ENCODE peak calls at places on chromosomes 4 and X, in six cellular contexts. C is GM12891, E is K562, Z is HepG2, U is H1, Y is GM12878. M is an unnamed sample.

GRCh38 chrX:8033175-8033574 is 106.0 kb upstream of the PNPLA4 start:
- DNase-seq in C (no peak), E (no peak), Z (no peak), U (no peak), Y (no peak), M (no peak)

GRCh38 chrX:78329486-78329885 is 2.1 kb upstream of the CYSLTR1 start:
- DNase-seq in C (no peak), E (no peak), Z (no peak), U (no peak), Y (no peak), M (no peak)

GRCh38 chrX:94058728-94059382 is 384.8 kb downstream of the FAM133A start:
- DNase-seq in C (no peak), E (peak; percentile 2), Z (peak; percentile 3), U (no peak), Y (no peak), M (no peak)

GRCh38 chr4:14716622-14717021 is 285.7 kb upstream of the CPEB2 start:
- DNase-seq in C (no peak), E (no peak), Z (no peak), U (no peak), Y (no peak), M (no peak)

GRCh38 chrX:26208012-26208411 is 8.0 kb upstream of the MAGEB5 start:
- DNase-seq in C (no peak), E (no peak), Z (no peak), U (no peak), Y (no peak), M (no peak)

GRCh38 chrX:149040873-149041535 is 464.1 kb downstream of the IDS start:
- DNase-seq in C (no peak), E (no peak), Z (no peak), U (no peak), Y (no peak), M (no peak)

GRCh38 chr4:136412708-136413107 is 1119.6 kb downstream of the PCDH18 start:
- DNase-seq in C (no peak), E (no peak), Z (no peak), U (no peak), Y (no peak), M (no peak)

GRCh38 chr4:125828316-125828715 is 513.6 kb downstream of the FAT4 start:
- DNase-seq in C (no peak), E (no peak), Z (no peak), U (no peak), Y (no peak), M (no peak)

GRCh38 chr4:70651864-70652506 is 14.3 kb downstream of the JCHAIN start:
- DNase-seq in C (no peak), E (peak; percentile 41), Z (peak; percentile 27), U (peak; percentile 46), Y (no peak), M (no peak)

GRCh38 chr4:85828295-85828910 is 353.5 kb downstream of the ARHGAP24 start:
- DNase-seq in C (no peak), E (no peak), Z (no peak), U (no peak), Y (no peak), M (no peak)
- TF ChIP-seq POLR2AphosphoS5 in C (no peak), E (no peak), Z (no peak), U (no peak), Y (no peak), M (no peak)

DNA sequence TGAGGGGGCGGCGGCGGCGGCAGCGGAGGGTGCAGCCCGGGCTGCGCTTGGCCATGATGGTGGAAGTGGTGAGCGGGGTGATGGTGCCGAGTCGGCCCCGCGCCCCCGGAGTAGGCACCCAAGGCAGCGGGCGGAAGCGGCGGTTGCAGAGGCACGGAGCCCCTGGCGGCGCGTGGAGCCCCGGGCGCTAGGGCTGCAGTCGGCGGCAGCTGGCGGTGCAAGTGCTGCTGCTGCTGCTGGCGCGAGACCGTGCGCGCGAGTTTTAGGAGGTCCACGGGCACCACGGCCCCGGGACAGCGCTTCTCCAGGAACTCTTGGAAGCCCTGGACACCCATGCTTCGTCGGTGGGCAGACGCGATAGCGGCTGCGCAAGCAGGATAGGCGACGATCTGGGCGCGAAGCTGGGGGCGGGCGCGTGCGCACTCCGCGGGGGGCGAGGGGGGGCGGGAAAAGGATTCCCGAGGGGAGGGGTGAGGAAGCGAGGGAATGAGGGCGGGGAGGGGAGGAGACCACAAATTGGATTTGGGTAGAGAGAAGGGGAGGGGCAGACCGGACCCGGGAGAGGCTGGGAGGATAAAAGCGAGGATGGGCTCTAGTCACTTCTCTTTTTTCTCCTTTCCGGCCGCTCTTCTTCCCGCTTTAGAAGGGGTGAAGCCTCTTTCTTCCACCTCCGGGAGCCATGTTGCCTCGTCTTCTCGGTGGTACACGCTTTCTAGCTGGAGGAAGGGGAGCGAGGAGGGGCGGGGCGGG is at the start of gene FAM120C:
- DNase-seq in C (peak; percentile 50), E (peak; percentile 75), Z (peak; percentile 51), U (peak; percentile 60), Y (peak; percentile 40), M (peak; percentile 57)
- TF ChIP-seq POLR2A in C (no peak), E (no peak), Z (peak; percentile 73), U (peak; percentile 57), Y (peak; percentile 75), M (no peak)

DNA sequence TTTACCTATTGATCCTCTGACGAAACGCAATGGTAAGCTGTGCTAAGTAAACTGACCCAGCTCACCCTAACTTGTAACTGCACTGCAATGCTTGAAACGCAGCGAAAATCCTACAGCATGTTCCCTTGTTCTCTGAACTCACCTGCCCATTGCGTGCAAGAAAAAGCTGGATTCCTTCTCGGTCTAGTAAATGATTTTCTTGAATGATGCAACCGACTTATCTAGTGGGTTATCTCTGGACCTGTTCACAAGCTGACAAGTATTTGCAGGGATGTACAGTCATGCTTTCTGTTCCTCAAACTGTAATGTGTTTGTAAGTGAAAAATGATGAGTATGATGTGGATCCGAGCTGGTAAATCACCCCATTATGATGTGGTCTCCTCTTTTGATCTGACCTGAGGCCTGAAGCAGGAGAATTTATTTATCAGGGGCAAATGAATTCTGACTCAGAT is 140.1 kb downstream of the BTC start:
- DNase-seq in C (no peak), E (no peak), Z (peak; percentile 97), U (no peak), Y (peak; percentile 21), M (no peak)
- TF ChIP-seq TAF1 in C (no peak), E (no peak), Z (peak; percentile 47), U (no peak), Y (no peak), M (no peak)

GRCh38 chr4:175810360-175810759 is 1.7 kb downstream of the GPM6A start:
- DNase-seq in C (no peak), E (no peak), Z (no peak), U (no peak), Y (no peak), M (no peak)
- TF ChIP-seq POLR2AphosphoS5 in C (no peak), E (no peak), Z (no peak), U (no peak), Y (no peak), M (no peak)

GRCh38 chr4:127880764-127881564 is at the start of gene PLK4:
- DNase-seq in C (peak; percentile 76), E (peak; percentile 98), Z (peak; percentile 91), U (peak; percentile 96), Y (peak; percentile 90), M (peak; percentile 74)
- TF ChIP-seq POLR2A in C (peak; percentile 45), E (peak; percentile 95), Z (peak; percentile 24), U (peak; percentile 92), Y (peak; percentile 86), M (peak; percentile 81)

GRCh38 chr4:26343041-26343403 is 22.2 kb downstream of the RBPJ start:
- DNase-seq in C (no peak), E (no peak), Z (no peak), U (no peak), Y (no peak), M (no peak)
- TF ChIP-seq TAF1 in C (no peak), E (no peak), Z (no peak), U (no peak), Y (no peak), M (no peak)

DNA sequence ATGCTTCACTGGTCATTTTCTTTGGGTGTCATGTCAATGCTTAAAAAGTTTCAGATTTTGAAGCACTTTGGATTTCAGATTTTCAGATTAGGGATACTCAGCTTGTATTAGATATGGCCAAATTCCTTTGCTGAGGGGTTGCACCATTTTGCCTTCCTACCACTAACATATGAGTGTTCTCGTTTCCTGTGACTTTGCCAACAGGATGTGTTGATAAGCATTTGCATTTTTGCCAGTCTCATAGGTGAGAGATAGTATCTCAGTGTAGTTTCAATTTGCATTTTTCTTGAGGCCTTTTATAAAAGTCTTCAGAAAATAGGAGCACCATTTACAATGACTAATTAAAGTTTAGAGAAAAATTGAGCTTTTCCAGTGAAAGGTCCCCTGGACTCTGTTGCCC is 71.6 kb upstream of the CLCN4 start:
- DNase-seq in C (no peak), E (no peak), Z (no peak), U (no peak), Y (peak; percentile 36), M (no peak)
- TF ChIP-seq POLR2AphosphoS5 in C (no peak), E (no peak), Z (no peak), U (no peak), Y (no peak), M (no peak)

DNA sequence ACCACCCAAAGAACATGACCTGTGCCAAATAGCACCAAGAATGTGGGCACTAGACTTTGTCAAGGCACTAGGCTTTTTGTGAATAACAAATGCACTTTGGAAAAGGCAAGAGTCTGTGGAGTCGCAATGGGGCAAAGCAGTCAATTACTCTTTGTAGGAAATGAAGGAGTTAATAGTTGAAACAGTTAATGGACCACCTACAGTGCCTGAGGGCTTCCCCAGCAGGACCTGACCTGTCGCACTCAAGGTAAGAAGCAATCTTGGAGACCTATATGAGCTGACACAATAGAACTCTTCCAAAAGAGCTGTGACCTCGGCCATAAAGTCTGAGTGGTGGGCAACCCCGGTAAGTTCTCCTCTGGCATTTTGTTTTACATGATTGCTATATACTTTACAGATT is 49.2 kb upstream of the CAPN6 start:
- DNase-seq in C (no peak), E (no peak), Z (no peak), U (no peak), Y (no peak), M (no peak)
- TF ChIP-seq POLR2A in C (no peak), E (no peak), Z (no peak), U (no peak), Y (no peak), M (no peak)

GRCh38 chrX:53630261-53630660 is 56.3 kb downstream of the HUWE1 start:
- DNase-seq in C (no peak), E (no peak), Z (no peak), U (no peak), Y (no peak), M (no peak)
- TF ChIP-seq TAF1 in C (no peak), E (no peak), Z (no peak), U (no peak), Y (no peak), M (no peak)

GRCh38 chr4:128159967-128160366 is 98.9 kb downstream of the LARP1B start:
- DNase-seq in C (no peak), E (no peak), Z (no peak), U (no peak), Y (no peak), M (no peak)

GRCh38 chr4:128162434-128162833 is 101.3 kb downstream of the LARP1B start:
- DNase-seq in C (no peak), E (no peak), Z (no peak), U (no peak), Y (no peak), M (no peak)

GRCh38 chr4:128166982-128167381 is 105.9 kb downstream of the LARP1B start:
- DNase-seq in C (no peak), E (no peak), Z (no peak), U (no peak), Y (no peak), M (no peak)

GRCh38 chr4:128161138-128161537 is 100.0 kb downstream of the LARP1B start:
- DNase-seq in C (no peak), E (no peak), Z (no peak), U (no peak), Y (no peak), M (no peak)

GRCh38 chr4:128163177-128164117 is 102.3 kb downstream of the LARP1B start:
- DNase-seq in C (no peak), E (no peak), Z (peak; percentile 66), U (no peak), Y (no peak), M (no peak)
- TF ChIP-seq POLR2AphosphoS5 in C (no peak), E (no peak), Z (no peak), U (no peak), Y (no peak), M (no peak)